ENCODE peak calls at places on chromosomes 11 and 22, in six cellular contexts. One of them, this sample, is unnamed.
A peak's percentile ranks its signal among the peaks of the same experiment; 100 is the strongest.

GRCh38 chr11:66467034-66467659 is 442 bp downstream of the PELI3 start:
- DNase-seq in lower leg skin: no peak
- DNase-seq in cardiac muscle cell: peak; percentile 51
- DNase-seq in foreskin fibroblast: peak; percentile 31
- DNase-seq in endothelial cell: peak; percentile 55
- DNase-seq in RWPE1: peak; percentile 50
- DNase-seq in this sample: no peak

GRCh38 chr22:22730655-22731373 is 86.4 kb downstream of the GGTLC2 start:
- DNase-seq in cardiac muscle cell: no peak
- DNase-seq in endothelial cell: no peak
- DNase-seq in RWPE1: no peak
- DNase-seq in lower leg skin: no peak
- DNase-seq in foreskin fibroblast: no peak
- DNase-seq in this sample: no peak

GRCh38 chr11:6587360-6587953 is 16.0 kb downstream of the RRP8 start:
- DNase-seq in cardiac muscle cell: no peak
- DNase-seq in endothelial cell: no peak
- DNase-seq in lower leg skin: no peak
- DNase-seq in foreskin fibroblast: no peak
- DNase-seq in RWPE1: no peak
- DNase-seq in this sample: no peak

GRCh38 chr22:30435674-30436126 is 10.1 kb downstream of the MTFP1 start:
- DNase-seq in RWPE1: no peak
- DNase-seq in endothelial cell: peak; percentile 46
- DNase-seq in foreskin fibroblast: no peak
- DNase-seq in cardiac muscle cell: no peak
- DNase-seq in lower leg skin: peak; percentile 89
- DNase-seq in this sample: no peak

GRCh38 chr11:64469288-64469687 is 110.3 kb downstream of the RPS6KA4 start:
- DNase-seq in endothelial cell: no peak
- DNase-seq in cardiac muscle cell: no peak
- DNase-seq in RWPE1: no peak
- DNase-seq in foreskin fibroblast: no peak
- DNase-seq in lower leg skin: peak; percentile 45
- DNase-seq in this sample: no peak

GRCh38 chr11:58913685-58914084 is 25.6 kb upstream of the GLYATL1 start:
- DNase-seq in lower leg skin: no peak
- DNase-seq in foreskin fibroblast: no peak
- DNase-seq in cardiac muscle cell: no peak
- DNase-seq in endothelial cell: no peak
- DNase-seq in RWPE1: no peak
- DNase-seq in this sample: no peak

GRCh38 chr11:114259124-114259526 is 37.1 kb upstream of the NNMT start:
- DNase-seq in foreskin fibroblast: no peak
- DNase-seq in lower leg skin: peak; percentile 95
- DNase-seq in RWPE1: no peak
- DNase-seq in cardiac muscle cell: no peak
- DNase-seq in endothelial cell: no peak
- DNase-seq in this sample: peak; percentile 63

GRCh38 chr11:19946681-19947080 is 213.6 kb downstream of the DBX1 start:
- DNase-seq in endothelial cell: no peak
- DNase-seq in foreskin fibroblast: no peak
- DNase-seq in cardiac muscle cell: no peak
- DNase-seq in lower leg skin: no peak
- DNase-seq in RWPE1: no peak
- DNase-seq in this sample: no peak

GRCh38 chr22:45218974-45219373 is 21.7 kb downstream of the KIAA0930 start:
- DNase-seq in endothelial cell: no peak
- DNase-seq in foreskin fibroblast: no peak
- DNase-seq in RWPE1: no peak
- DNase-seq in cardiac muscle cell: no peak
- DNase-seq in lower leg skin: no peak
- DNase-seq in this sample: no peak

GRCh38 chr11:125960771-125961170 is 14.9 kb downstream of the VSIG10L2 start:
- DNase-seq in foreskin fibroblast: no peak
- DNase-seq in endothelial cell: no peak
- DNase-seq in cardiac muscle cell: no peak
- DNase-seq in RWPE1: no peak
- DNase-seq in lower leg skin: peak; percentile 64
- DNase-seq in this sample: no peak

GRCh38 chr11:122394326-122394725 is 261.2 kb upstream of the UBASH3B start:
- DNase-seq in RWPE1: no peak
- DNase-seq in foreskin fibroblast: no peak
- DNase-seq in lower leg skin: no peak
- DNase-seq in endothelial cell: no peak
- DNase-seq in cardiac muscle cell: no peak
- DNase-seq in this sample: no peak

GRCh38 chr22:21951931-21952465 is 650 bp downstream of the PPM1F start:
- DNase-seq in endothelial cell: peak; percentile 33
- DNase-seq in lower leg skin: peak; percentile 90
- DNase-seq in RWPE1: no peak
- DNase-seq in foreskin fibroblast: peak; percentile 37
- DNase-seq in cardiac muscle cell: peak; percentile 59
- DNase-seq in this sample: no peak

GRCh38 chr22:37303821-37304274 is 21.5 kb downstream of the CYTH4 start:
- DNase-seq in cardiac muscle cell: peak; percentile 79
- DNase-seq in RWPE1: peak; percentile 71
- DNase-seq in endothelial cell: no peak
- DNase-seq in lower leg skin: no peak
- DNase-seq in foreskin fibroblast: peak; percentile 94
- DNase-seq in this sample: no peak

GRCh38 chr11:71484248-71485062 is 31.5 kb downstream of the NADSYN1 start:
- DNase-seq in RWPE1: no peak
- DNase-seq in cardiac muscle cell: no peak
- DNase-seq in foreskin fibroblast: no peak
- DNase-seq in lower leg skin: peak; percentile 72
- DNase-seq in endothelial cell: no peak
- DNase-seq in this sample: no peak

GRCh38 chr22:42662114-42663021 is 13.2 kb upstream of the CYB5R3 start:
- DNase-seq in cardiac muscle cell: peak; percentile 76
- DNase-seq in RWPE1: peak; percentile 61
- DNase-seq in lower leg skin: peak; percentile 95
- DNase-seq in endothelial cell: peak; percentile 94
- DNase-seq in foreskin fibroblast: no peak
- DNase-seq in this sample: peak; percentile 89

GRCh38 chr11:95897731-95898130 is 26.2 kb downstream of the MTMR2 start:
- DNase-seq in cardiac muscle cell: no peak
- DNase-seq in lower leg skin: no peak
- DNase-seq in foreskin fibroblast: peak; percentile 33
- DNase-seq in RWPE1: no peak
- DNase-seq in endothelial cell: no peak
- DNase-seq in this sample: no peak

GRCh38 chr11:79461144-79461543 is 20.3 kb upstream of the TENM4 start:
- DNase-seq in endothelial cell: peak; percentile 42
- DNase-seq in RWPE1: peak; percentile 38
- DNase-seq in lower leg skin: no peak
- DNase-seq in foreskin fibroblast: peak; percentile 13
- DNase-seq in cardiac muscle cell: peak; percentile 72
- DNase-seq in this sample: peak; percentile 34

GRCh38 chr11:132992838-132993680 is 539.2 kb downstream of the OPCML start:
- DNase-seq in cardiac muscle cell: peak; percentile 13
- DNase-seq in lower leg skin: no peak
- DNase-seq in foreskin fibroblast: no peak
- DNase-seq in endothelial cell: peak; percentile 19
- DNase-seq in RWPE1: no peak
- DNase-seq in this sample: no peak

GRCh38 chr11:95776859-95777258 is 12.7 kb downstream of the FAM76B start:
- DNase-seq in foreskin fibroblast: no peak
- DNase-seq in cardiac muscle cell: no peak
- DNase-seq in endothelial cell: no peak
- DNase-seq in lower leg skin: no peak
- DNase-seq in RWPE1: no peak
- DNase-seq in this sample: no peak

GRCh38 chr11:2903672-2904011 is 18.1 kb upstream of the CDKN1C start:
- DNase-seq in endothelial cell: no peak
- DNase-seq in cardiac muscle cell: no peak
- DNase-seq in RWPE1: no peak
- DNase-seq in foreskin fibroblast: no peak
- DNase-seq in lower leg skin: no peak
- DNase-seq in this sample: no peak

GRCh38 chr11:61417670-61418069 is 12.1 kb downstream of the CPSF7 start:
- DNase-seq in foreskin fibroblast: no peak
- DNase-seq in lower leg skin: no peak
- DNase-seq in endothelial cell: no peak
- DNase-seq in RWPE1: no peak
- DNase-seq in cardiac muscle cell: peak; percentile 44
- DNase-seq in this sample: no peak

GRCh38 chr11:72174299-72175070 is 17.5 kb upstream of the FOLR1 start:
- DNase-seq in lower leg skin: no peak
- DNase-seq in endothelial cell: no peak
- DNase-seq in foreskin fibroblast: no peak
- DNase-seq in RWPE1: peak; percentile 24
- DNase-seq in cardiac muscle cell: no peak
- DNase-seq in this sample: no peak

GRCh38 chr11:70176940-70177689 is 26.0 kb upstream of the FADD start:
- DNase-seq in RWPE1: peak; percentile 55
- DNase-seq in cardiac muscle cell: no peak
- DNase-seq in foreskin fibroblast: no peak
- DNase-seq in lower leg skin: no peak
- DNase-seq in endothelial cell: peak; percentile 81
- DNase-seq in this sample: no peak

DNA sequence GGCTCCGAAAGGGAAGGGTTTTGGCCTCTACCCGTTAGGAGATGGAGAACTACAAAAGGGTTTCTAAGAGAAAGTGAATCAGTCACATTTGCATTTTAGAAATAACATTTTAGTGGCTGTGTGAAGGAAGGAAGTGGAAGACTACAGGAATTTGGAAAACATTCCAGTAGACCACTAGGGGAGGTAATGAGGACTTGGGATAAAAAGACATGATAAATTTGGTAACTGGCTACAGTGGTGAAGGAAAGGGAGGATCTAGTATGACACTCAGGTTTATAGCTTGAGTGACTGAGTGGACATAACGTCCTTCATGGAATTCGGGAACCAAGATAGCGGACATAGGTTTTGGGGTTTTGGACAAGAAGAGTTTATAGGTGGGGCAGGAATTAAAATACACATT is 7.0 kb upstream of the RRM1 start:
- DNase-seq in RWPE1: no peak
- DNase-seq in foreskin fibroblast: no peak
- DNase-seq in endothelial cell: no peak
- DNase-seq in lower leg skin: no peak
- DNase-seq in cardiac muscle cell: peak; percentile 33
- DNase-seq in this sample: no peak
- TF ChIP-seq CTCF in RWPE1: no peak
- TF ChIP-seq CTCF in foreskin fibroblast: peak; percentile 25
- TF ChIP-seq CTCF in endothelial cell: peak; percentile 48
- TF ChIP-seq CTCF in lower leg skin: no peak
- TF ChIP-seq CTCF in cardiac muscle cell: peak; percentile 33
- TF ChIP-seq CTCF in this sample: no peak

DNA sequence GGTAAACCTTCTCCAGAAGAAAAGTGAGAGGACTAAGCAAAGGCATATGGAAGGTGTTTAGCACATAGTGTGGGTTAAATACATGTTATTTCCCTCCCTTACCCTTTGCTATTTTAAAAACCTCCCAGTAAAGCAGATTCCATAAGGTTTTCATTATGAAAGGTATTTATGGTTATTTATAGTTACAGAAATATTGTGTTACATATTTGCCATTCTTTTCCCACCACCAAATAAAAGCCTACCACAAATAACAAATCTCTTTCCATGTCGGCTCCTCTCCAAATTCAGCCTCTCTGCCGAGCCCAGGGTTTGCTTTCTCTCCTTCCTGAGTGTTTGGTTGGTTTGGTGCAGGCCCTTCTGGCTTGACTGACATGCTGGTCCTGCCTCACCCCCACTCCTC is 64.4 kb downstream of the INSC start:
- DNase-seq in cardiac muscle cell: no peak
- DNase-seq in endothelial cell: no peak
- DNase-seq in lower leg skin: no peak
- DNase-seq in foreskin fibroblast: no peak
- DNase-seq in RWPE1: no peak
- DNase-seq in this sample: no peak
- TF ChIP-seq CTCF in cardiac muscle cell: no peak
- TF ChIP-seq CTCF in endothelial cell: no peak
- TF ChIP-seq CTCF in lower leg skin: no peak
- TF ChIP-seq CTCF in foreskin fibroblast: no peak
- TF ChIP-seq CTCF in RWPE1: no peak
- TF ChIP-seq CTCF in this sample: no peak

GRCh38 chr11:7657306-7658025 is 15.8 kb downstream of the CYB5R2 start:
- DNase-seq in lower leg skin: peak; percentile 91
- DNase-seq in cardiac muscle cell: peak; percentile 84
- DNase-seq in foreskin fibroblast: peak; percentile 62
- DNase-seq in endothelial cell: peak; percentile 60
- DNase-seq in RWPE1: peak; percentile 60
- DNase-seq in this sample: peak; percentile 63
- TF ChIP-seq CTCF in lower leg skin: no peak
- TF ChIP-seq CTCF in cardiac muscle cell: peak; percentile 67
- TF ChIP-seq CTCF in foreskin fibroblast: peak; percentile 57
- TF ChIP-seq CTCF in endothelial cell: peak; percentile 42
- TF ChIP-seq CTCF in RWPE1: peak; percentile 37
- TF ChIP-seq CTCF in this sample: peak; percentile 49

DNA sequence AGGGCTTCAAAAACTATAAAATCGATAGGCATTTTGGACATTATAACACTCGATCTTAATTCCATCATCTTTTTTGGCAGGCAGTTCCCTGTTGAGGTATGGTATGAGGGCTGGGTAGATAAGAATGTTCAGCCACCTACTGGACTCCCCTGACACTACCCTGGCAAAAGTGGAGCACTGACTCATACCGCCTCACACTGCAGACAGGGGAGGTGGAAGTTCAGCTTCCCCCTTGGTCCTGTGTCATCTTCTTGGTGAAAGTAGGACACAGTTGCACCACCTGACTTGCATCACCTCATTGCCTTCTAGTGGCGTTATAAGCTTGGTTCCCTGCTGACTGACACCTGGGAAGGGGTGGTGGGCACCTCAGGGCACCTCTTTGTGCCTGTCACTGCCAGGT is 30.4 kb downstream of the PAAF1 start:
- DNase-seq in lower leg skin: no peak
- DNase-seq in cardiac muscle cell: peak; percentile 21
- DNase-seq in foreskin fibroblast: peak; percentile 20
- DNase-seq in endothelial cell: no peak
- DNase-seq in RWPE1: peak; percentile 83
- DNase-seq in this sample: no peak
- TF ChIP-seq CTCF in lower leg skin: no peak
- TF ChIP-seq CTCF in cardiac muscle cell: peak; percentile 4
- TF ChIP-seq CTCF in foreskin fibroblast: no peak
- TF ChIP-seq CTCF in endothelial cell: no peak
- TF ChIP-seq CTCF in RWPE1: no peak
- TF ChIP-seq CTCF in this sample: no peak

GRCh38 chr11:68889948-68890446 is 13.6 kb downstream of the MRPL21 start:
- DNase-seq in RWPE1: no peak
- DNase-seq in lower leg skin: peak; percentile 91
- DNase-seq in cardiac muscle cell: peak; percentile 80
- DNase-seq in endothelial cell: peak; percentile 64
- DNase-seq in foreskin fibroblast: peak; percentile 99
- DNase-seq in this sample: peak; percentile 62
- TF ChIP-seq CTCF in RWPE1: no peak
- TF ChIP-seq CTCF in lower leg skin: no peak
- TF ChIP-seq CTCF in cardiac muscle cell: peak; percentile 72
- TF ChIP-seq CTCF in endothelial cell: peak; percentile 43
- TF ChIP-seq CTCF in foreskin fibroblast: peak; percentile 94
- TF ChIP-seq CTCF in this sample: peak; percentile 51